ENCODE peak calls at places on chromosomes 16 and 17, in five cellular contexts. T is sigmoid colon, J is lung, N is MM.1S, D is HCT116. B is an unnamed sample.

GRCh38 chr16:17346774-17347569 is 123.8 kb downstream of the XYLT1 start:
- DNase-seq in T (no peak), J (no peak), N (peak; percentile 79), D (no peak), B (no peak)

GRCh38 chr17:48568499-48569259 is 9.5 kb downstream of the HOXB4 start:
- DNase-seq in T (no peak), J (no peak), N (no peak), D (no peak), B (no peak)

GRCh38 chr16:89738538-89739317 is 17.4 kb downstream of the ZNF276 start:
- DNase-seq in T (no peak), J (no peak), N (no peak), D (no peak), B (no peak)

GRCh38 chr17:41695954-41696720 is 7.5 kb downstream of the EIF1 start:
- DNase-seq in T (peak; percentile 82), J (peak; percentile 70), N (peak; percentile 82), D (peak; percentile 53), B (peak; percentile 90)

GRCh38 chr16:84387021-84387420 is 18.7 kb downstream of the ATP2C2 start:
- DNase-seq in T (no peak), J (no peak), N (no peak), D (no peak), B (no peak)

GRCh38 chr16:11681977-11682654 is 13.9 kb downstream of the SNN start:
- DNase-seq in T (peak; percentile 45), J (no peak), N (peak; percentile 76), D (no peak), B (no peak)

GRCh38 chr16:75262104-75262799 is 10.8 kb upstream of the BCAR1 start:
- DNase-seq in T (peak; percentile 71), J (no peak), N (no peak), D (no peak), B (no peak)

GRCh38 chr17:76556759-76557367 is 17.0 kb downstream of the PRCD start:
- DNase-seq in T (no peak), J (peak; percentile 51), N (peak; percentile 43), D (no peak), B (no peak)

GRCh38 chr17:76707985-76708807 is 2.6 kb downstream of the MXRA7 start:
- DNase-seq in T (peak; percentile 73), J (no peak), N (no peak), D (no peak), B (peak; percentile 69)

GRCh38 chr16:47467501-47467900 is 6.4 kb downstream of the PHKB start:
- DNase-seq in T (no peak), J (no peak), N (no peak), D (no peak), B (no peak)

GRCh38 chr17:68152161-68152571 is 95.7 kb upstream of the AMZ2 start:
- DNase-seq in T (no peak), J (no peak), N (no peak), D (no peak), B (no peak)

GRCh38 chr17:10127819-10128375 is 70.5 kb downstream of the GAS7 start:
- DNase-seq in T (peak; percentile 94), J (peak; percentile 57), N (no peak), D (no peak), B (peak; percentile 98)

GRCh38 chr17:53950858-53951250 is 128.1 kb downstream of the KIF2B start:
- DNase-seq in T (no peak), J (no peak), N (no peak), D (no peak), B (no peak)

GRCh38 chr17:38815576-38816193 is 9.4 kb downstream of the CWC25 start:
- DNase-seq in T (no peak), J (no peak), N (no peak), D (no peak), B (no peak)

GRCh38 chr16:88460496-88461169 is 7.6 kb downstream of the ZFPM1 start:
- DNase-seq in T (no peak), J (no peak), N (no peak), D (no peak), B (no peak)

GRCh38 chr16:73732681-73733080 is 563.9 kb upstream of the PSMD7 start:
- DNase-seq in T (no peak), J (no peak), N (no peak), D (no peak), B (no peak)

GRCh38 chr16:2852731-2853507 is 5.1 kb downstream of the PRSS22 start:
- DNase-seq in T (no peak), J (no peak), N (no peak), D (no peak), B (no peak)

GRCh38 chr16:31072540-31073072 is 1.4 kb downstream of the ZNF668 start:
- DNase-seq in T (peak; percentile 61), J (no peak), N (peak; percentile 35), D (no peak), B (no peak)

GRCh38 chr16:73171380-73171779 is 123.5 kb upstream of the ZFHX3 start:
- DNase-seq in T (no peak), J (no peak), N (no peak), D (no peak), B (no peak)

GRCh38 chr16:75621170-75621477 is 2.0 kb downstream of the ADAT1 start:
- DNase-seq in T (no peak), J (no peak), N (peak; percentile 9), D (no peak), B (peak; percentile 60)

GRCh38 chr17:82103588-82104451 is 5.8 kb upstream of the FASN start:
- DNase-seq in T (peak; percentile 91), J (peak; percentile 77), N (no peak), D (no peak), B (peak; percentile 53)

GRCh38 chr17:6043405-6043804 is 26.8 kb upstream of the WSCD1 start:
- DNase-seq in T (no peak), J (no peak), N (no peak), D (no peak), B (no peak)

GRCh38 chr16:85465328-85466307 is 147.5 kb upstream of the GSE1 start:
- DNase-seq in T (no peak), J (no peak), N (no peak), D (no peak), B (peak; percentile 27)

GRCh38 chr17:49015924-49016774 is 19.0 kb downstream of the IGF2BP1 start:
- DNase-seq in T (no peak), J (no peak), N (no peak), D (no peak), B (peak; percentile 29)

GRCh38 chr17:81509687-81510523 is 2.7 kb downstream of the ACTG1 start:
- DNase-seq in T (no peak), J (no peak), N (peak; percentile 19), D (no peak), B (peak; percentile 43)

GRCh38 chr16:53087101-53087500 is 32.3 kb downstream of the CHD9 start:
- DNase-seq in T (no peak), J (peak; percentile 52), N (no peak), D (no peak), B (peak; percentile 33)

GRCh38 chr17:520447-521167 is 168.0 kb upstream of the RPH3AL start:
- DNase-seq in T (no peak), J (no peak), N (no peak), D (no peak), B (no peak)

GRCh38 chr17:694239-694638 is 20.4 kb downstream of the VPS53 start:
- DNase-seq in T (no peak), J (no peak), N (no peak), D (no peak), B (no peak)

GRCh38 chr17:48728232-48729231 is at the start of gene HOXB13:
- DNase-seq in T (peak; percentile 82), J (no peak), N (peak; percentile 41), D (peak; percentile 75), B (peak; percentile 47)

GRCh38 chr17:82201498-82201910 is 11.1 kb downstream of the CCDC57 start:
- DNase-seq in T (no peak), J (no peak), N (no peak), D (no peak), B (no peak)

DNA sequence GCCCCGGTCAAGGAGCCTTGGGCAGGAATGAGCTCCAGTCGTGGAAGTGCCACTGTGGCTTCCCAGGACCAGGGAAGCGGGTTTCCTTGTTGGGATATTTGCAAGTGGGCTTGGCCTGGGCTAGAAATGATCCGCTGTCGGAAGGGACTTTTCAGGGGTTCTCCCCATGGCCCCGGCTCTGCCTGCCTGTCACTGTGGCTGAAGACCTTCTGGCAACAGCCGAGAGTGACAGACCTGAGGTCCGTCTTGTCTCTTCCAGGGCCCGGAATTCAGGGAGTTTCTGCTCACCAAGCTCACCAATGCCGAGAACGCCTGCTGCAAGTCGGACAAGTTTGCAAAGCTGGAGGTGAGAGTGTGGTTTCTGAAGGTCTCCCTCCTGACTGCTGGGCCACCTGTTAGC is 57.7 kb downstream of the OR1D5 start:
- DNase-seq in T (no peak), J (no peak), N (no peak), D (no peak), B (no peak)
- TF ChIP-seq CTCF in T (no peak), J (no peak), N (no peak), D (no peak), B (no peak)

DNA sequence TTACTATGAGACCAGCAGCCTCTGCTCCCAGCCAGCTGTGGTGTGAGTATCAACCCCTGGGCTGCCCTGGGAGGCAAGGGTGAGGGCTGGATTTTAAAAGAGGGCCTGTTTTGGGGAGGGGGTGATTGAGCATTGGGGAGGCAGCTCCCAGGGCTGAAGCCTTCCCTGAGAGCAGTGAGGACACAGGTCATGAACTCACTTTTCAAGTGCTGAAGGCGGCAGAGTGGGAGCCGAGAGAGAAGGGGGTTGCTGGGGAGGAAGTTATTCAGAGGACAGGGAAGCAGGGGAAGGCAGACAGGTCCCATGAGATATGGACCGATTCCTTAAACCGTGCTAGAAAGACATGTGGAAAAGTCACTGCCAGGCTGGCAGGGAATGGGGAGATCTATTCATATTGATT is 974 bp downstream of the CCL4 start:
- DNase-seq in T (no peak), J (no peak), N (no peak), D (no peak), B (no peak)
- H3K27me3 ChIP-seq in T (no peaks in the 10 kb centered on the region), J (no peaks in the 10 kb centered on the region), N (no peaks in the 10 kb centered on the region), D (peaks cover 4% of the 10 kb centered on the region), B (no peaks in the 10 kb centered on the region)

DNA sequence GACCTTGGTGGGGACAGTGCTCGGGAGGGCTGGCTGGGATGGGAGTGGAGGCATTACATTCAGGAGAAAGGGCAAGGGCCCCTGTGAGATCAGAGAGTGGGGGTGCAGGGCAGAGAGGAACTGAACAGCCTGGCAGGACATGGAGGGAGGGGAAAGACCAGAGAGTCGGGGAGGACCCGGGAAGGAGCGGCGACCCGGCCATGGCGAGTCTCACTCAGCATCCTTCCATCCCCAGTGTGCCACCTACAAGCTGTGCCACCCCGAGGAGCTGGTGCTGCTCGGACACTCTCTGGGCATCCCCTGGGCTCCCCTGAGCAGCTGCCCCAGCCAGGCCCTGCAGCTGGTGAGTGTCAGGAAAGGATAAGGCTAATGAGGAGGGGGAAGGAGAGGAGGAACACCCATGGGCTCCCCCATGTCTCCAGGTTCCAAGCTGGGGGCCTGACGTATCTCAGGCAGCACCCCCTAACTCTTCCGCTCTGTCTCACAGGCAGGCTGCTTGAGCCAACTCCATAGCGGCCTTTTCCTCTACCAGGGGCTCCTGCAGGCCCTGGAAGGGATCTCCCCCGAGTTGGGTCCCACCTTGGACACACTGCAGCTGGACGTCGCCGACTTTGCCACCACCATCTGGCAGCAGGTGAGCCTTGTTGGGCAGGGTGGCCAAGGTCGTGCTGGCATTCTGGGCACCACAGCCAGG is 905 bp downstream of the CSF3 start:
- DNase-seq in T (no peak), J (no peak), N (no peak), D (no peak), B (no peak)
- H3K4me3 ChIP-seq in T (no peak overlapping the region), J (peak overlapping the region; percentile 4), N (no peak overlapping the region), D (no peak overlapping the region), B (no peak overlapping the region)

DNA sequence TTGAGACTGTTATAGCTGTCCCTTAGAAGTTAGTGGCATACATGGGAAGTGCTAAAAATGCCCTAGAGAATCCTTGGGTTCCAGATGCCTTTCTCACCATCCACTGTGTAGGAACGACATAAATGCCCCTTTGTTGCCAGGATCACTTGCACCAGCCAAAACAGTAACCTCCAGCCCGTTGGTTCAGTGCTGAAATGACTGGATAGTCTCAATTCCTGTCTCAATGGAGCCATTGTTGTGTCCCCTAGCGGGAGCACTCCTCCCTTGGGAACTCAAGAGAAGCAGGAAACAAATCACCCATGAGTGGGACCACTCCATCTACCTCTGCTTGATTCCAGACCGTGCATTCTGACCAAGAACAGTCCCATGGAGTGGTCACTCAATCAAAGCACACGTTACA is 23.1 kb downstream of the MPHOSPH6 start:
- DNase-seq in T (no peak), J (no peak), N (no peak), D (no peak), B (no peak)
- TF ChIP-seq CTCF in T (no peak), J (no peak), N (no peak), D (no peak), B (no peak)